ENCODE peak calls at places on chromosomes 11 and 22, in eight cellular contexts. One of them, this sample, is unnamed.

GRCh38 chr11:31827458-31828206 is 16.5 kb upstream of the PAX6 start:
- DNase-seq in frontal cortex: no peak
- DNase-seq in stimulated activated CD4-positive, alpha-beta T cell treated with anti-CD3 and anti-CD28 coated beads, Interleukin-4, amount 100 ng/mL, for 1 hour: no peak
- DNase-seq in K562: no peak
- DNase-seq in AG10803: no peak
- DNase-seq in IMR-90: peak
- DNase-seq in HTR-8/SVneo: no peak
- DNase-seq in tibial nerve: no peak
- DNase-seq in this sample: no peak

GRCh38 chr11:128424867-128425285 is 162.5 kb downstream of the ETS1 start:
- DNase-seq in frontal cortex: no peak
- DNase-seq in stimulated activated CD4-positive, alpha-beta T cell treated with anti-CD3 and anti-CD28 coated beads, Interleukin-4, amount 100 ng/mL, for 1 hour: no peak
- DNase-seq in K562: no peak
- DNase-seq in AG10803: peak
- DNase-seq in IMR-90: peak
- DNase-seq in HTR-8/SVneo: no peak
- DNase-seq in tibial nerve: peak
- DNase-seq in this sample: no peak

GRCh38 chr11:40302669-40303068 is 1156.8 kb downstream of the LRRC4C start:
- DNase-seq in frontal cortex: no peak
- DNase-seq in stimulated activated CD4-positive, alpha-beta T cell treated with anti-CD3 and anti-CD28 coated beads, Interleukin-4, amount 100 ng/mL, for 1 hour: no peak
- DNase-seq in K562: no peak
- DNase-seq in AG10803: peak
- DNase-seq in IMR-90: peak
- DNase-seq in HTR-8/SVneo: no peak
- DNase-seq in tibial nerve: no peak
- DNase-seq in this sample: no peak

GRCh38 chr11:103888541-103888951 is 147.9 kb upstream of the DDI1 start:
- DNase-seq in frontal cortex: no peak
- DNase-seq in stimulated activated CD4-positive, alpha-beta T cell treated with anti-CD3 and anti-CD28 coated beads, Interleukin-4, amount 100 ng/mL, for 1 hour: no peak
- DNase-seq in K562: no peak
- DNase-seq in AG10803: no peak
- DNase-seq in IMR-90: no peak
- DNase-seq in HTR-8/SVneo: no peak
- DNase-seq in tibial nerve: no peak
- DNase-seq in this sample: no peak

GRCh38 chr11:83773950-83774880 is 488.0 kb upstream of the CCDC90B start:
- DNase-seq in frontal cortex: no peak
- DNase-seq in stimulated activated CD4-positive, alpha-beta T cell treated with anti-CD3 and anti-CD28 coated beads, Interleukin-4, amount 100 ng/mL, for 1 hour: no peak
- DNase-seq in K562: no peak
- DNase-seq in AG10803: no peak
- DNase-seq in IMR-90: peak
- DNase-seq in HTR-8/SVneo: no peak
- DNase-seq in tibial nerve: no peak
- DNase-seq in this sample: no peak

GRCh38 chr11:45383229-45383628 is 97.1 kb upstream of the SYT13 start:
- DNase-seq in frontal cortex: no peak
- DNase-seq in stimulated activated CD4-positive, alpha-beta T cell treated with anti-CD3 and anti-CD28 coated beads, Interleukin-4, amount 100 ng/mL, for 1 hour: no peak
- DNase-seq in K562: no peak
- DNase-seq in AG10803: peak
- DNase-seq in IMR-90: no peak
- DNase-seq in HTR-8/SVneo: peak
- DNase-seq in tibial nerve: no peak
- DNase-seq in this sample: no peak

GRCh38 chr11:132158091-132158490 is 787.7 kb downstream of the NTM start:
- DNase-seq in frontal cortex: no peak
- DNase-seq in stimulated activated CD4-positive, alpha-beta T cell treated with anti-CD3 and anti-CD28 coated beads, Interleukin-4, amount 100 ng/mL, for 1 hour: no peak
- DNase-seq in K562: no peak
- DNase-seq in AG10803: peak
- DNase-seq in IMR-90: peak
- DNase-seq in HTR-8/SVneo: peak
- DNase-seq in tibial nerve: no peak
- DNase-seq in this sample: no peak

GRCh38 chr22:19765477-19766234 is 5.1 kb downstream of the TBX1 start:
- DNase-seq in frontal cortex: no peak
- DNase-seq in stimulated activated CD4-positive, alpha-beta T cell treated with anti-CD3 and anti-CD28 coated beads, Interleukin-4, amount 100 ng/mL, for 1 hour: no peak
- DNase-seq in K562: peak
- DNase-seq in AG10803: peak
- DNase-seq in IMR-90: no peak
- DNase-seq in HTR-8/SVneo: no peak
- DNase-seq in tibial nerve: no peak
- DNase-seq in this sample: no peak

GRCh38 chr11:60950024-60950423 is 2.0 kb downstream of the SLC15A3 start:
- DNase-seq in frontal cortex: no peak
- DNase-seq in stimulated activated CD4-positive, alpha-beta T cell treated with anti-CD3 and anti-CD28 coated beads, Interleukin-4, amount 100 ng/mL, for 1 hour: no peak
- DNase-seq in K562: no peak
- DNase-seq in AG10803: no peak
- DNase-seq in IMR-90: no peak
- DNase-seq in HTR-8/SVneo: no peak
- DNase-seq in tibial nerve: no peak
- DNase-seq in this sample: no peak

GRCh38 chr22:32457031-32457430 is 7.2 kb downstream of the BPIFC start:
- DNase-seq in frontal cortex: no peak
- DNase-seq in stimulated activated CD4-positive, alpha-beta T cell treated with anti-CD3 and anti-CD28 coated beads, Interleukin-4, amount 100 ng/mL, for 1 hour: no peak
- DNase-seq in K562: no peak
- DNase-seq in AG10803: no peak
- DNase-seq in IMR-90: no peak
- DNase-seq in HTR-8/SVneo: no peak
- DNase-seq in tibial nerve: no peak
- DNase-seq in this sample: no peak

GRCh38 chr11:43278302-43278956 is 33.4 kb upstream of the API5 start:
- DNase-seq in frontal cortex: no peak
- DNase-seq in stimulated activated CD4-positive, alpha-beta T cell treated with anti-CD3 and anti-CD28 coated beads, Interleukin-4, amount 100 ng/mL, for 1 hour: no peak
- DNase-seq in K562: no peak
- DNase-seq in AG10803: peak
- DNase-seq in IMR-90: peak
- DNase-seq in HTR-8/SVneo: peak
- DNase-seq in tibial nerve: no peak
- DNase-seq in this sample: no peak

GRCh38 chr11:75387742-75388294 is 11.5 kb upstream of the RPS3 start:
- DNase-seq in frontal cortex: no peak
- DNase-seq in stimulated activated CD4-positive, alpha-beta T cell treated with anti-CD3 and anti-CD28 coated beads, Interleukin-4, amount 100 ng/mL, for 1 hour: no peak
- DNase-seq in K562: no peak
- DNase-seq in AG10803: no peak
- DNase-seq in IMR-90: no peak
- DNase-seq in HTR-8/SVneo: no peak
- DNase-seq in tibial nerve: no peak
- DNase-seq in this sample: no peak

GRCh38 chr11:36034572-36035331 is 90.9 kb downstream of the LDLRAD3 start:
- DNase-seq in frontal cortex: no peak
- DNase-seq in stimulated activated CD4-positive, alpha-beta T cell treated with anti-CD3 and anti-CD28 coated beads, Interleukin-4, amount 100 ng/mL, for 1 hour: no peak
- DNase-seq in K562: no peak
- DNase-seq in AG10803: peak
- DNase-seq in IMR-90: peak
- DNase-seq in HTR-8/SVneo: peak
- DNase-seq in tibial nerve: no peak
- DNase-seq in this sample: no peak

GRCh38 chr11:78310500-78310909 is 107.1 kb downstream of the GAB2 start:
- DNase-seq in frontal cortex: no peak
- DNase-seq in stimulated activated CD4-positive, alpha-beta T cell treated with anti-CD3 and anti-CD28 coated beads, Interleukin-4, amount 100 ng/mL, for 1 hour: no peak
- DNase-seq in K562: no peak
- DNase-seq in AG10803: peak
- DNase-seq in IMR-90: peak
- DNase-seq in HTR-8/SVneo: no peak
- DNase-seq in tibial nerve: peak
- DNase-seq in this sample: no peak

GRCh38 chr11:33329705-33330329 is 72.6 kb downstream of the HIPK3 start:
- DNase-seq in frontal cortex: peak
- DNase-seq in stimulated activated CD4-positive, alpha-beta T cell treated with anti-CD3 and anti-CD28 coated beads, Interleukin-4, amount 100 ng/mL, for 1 hour: peak
- DNase-seq in K562: peak
- DNase-seq in AG10803: peak
- DNase-seq in IMR-90: peak
- DNase-seq in HTR-8/SVneo: peak
- DNase-seq in tibial nerve: peak
- DNase-seq in this sample: no peak

GRCh38 chr11:726278-726915 is 20.4 kb downstream of the EPS8L2 start:
- DNase-seq in frontal cortex: peak
- DNase-seq in stimulated activated CD4-positive, alpha-beta T cell treated with anti-CD3 and anti-CD28 coated beads, Interleukin-4, amount 100 ng/mL, for 1 hour: peak
- DNase-seq in K562: peak
- DNase-seq in AG10803: no peak
- DNase-seq in IMR-90: peak
- DNase-seq in HTR-8/SVneo: no peak
- DNase-seq in tibial nerve: no peak
- DNase-seq in this sample: peak

GRCh38 chr11:14202263-14203173 is 156.5 kb downstream of the RRAS2 start:
- DNase-seq in frontal cortex: no peak
- DNase-seq in stimulated activated CD4-positive, alpha-beta T cell treated with anti-CD3 and anti-CD28 coated beads, Interleukin-4, amount 100 ng/mL, for 1 hour: no peak
- DNase-seq in K562: no peak
- DNase-seq in AG10803: no peak
- DNase-seq in IMR-90: no peak
- DNase-seq in HTR-8/SVneo: no peak
- DNase-seq in tibial nerve: no peak
- DNase-seq in this sample: no peak